ENCODE peak calls at places on chromosomes 5 and 9, in four cellular contexts. T, Q, X and A are unnamed samples.
A peak's percentile ranks its signal among the peaks of the same experiment; 100 is the strongest.

GRCh38 chr5:35478856-35479682 is 138.6 kb upstream of the SPEF2 start:
- DNase-seq in T (peak; percentile 38), Q (no peak), X (no peak), A (no peak)

GRCh38 chr9:134678206-134678605 is 36.6 kb downstream of the COL5A1 start:
- DNase-seq in T (no peak), Q (no peak), X (peak; percentile 79), A (no peak)

GRCh38 chr9:116860509-116861120 is 173.5 kb downstream of the TRIM32 start:
- DNase-seq in T (peak; percentile 60), Q (no peak), X (peak; percentile 49), A (no peak)

GRCh38 chr9:14198544-14199510 is 115.1 kb downstream of the NFIB start:
- DNase-seq in T (peak; percentile 59), Q (no peak), X (no peak), A (no peak)

GRCh38 chr5:2752059-2752874 is 790 bp upstream of the IRX2 start:
- DNase-seq in T (no peak), Q (no peak), X (peak; percentile 45), A (no peak)

GRCh38 chr9:21357479-21358290 is 7.0 kb upstream of the IFNA6 start:
- DNase-seq in T (no peak), Q (no peak), X (no peak), A (no peak)

GRCh38 chr5:68285075-68285827 is 69.7 kb downstream of the PIK3R1 start:
- DNase-seq in T (no peak), Q (no peak), X (no peak), A (no peak)

GRCh38 chr5:163910226-163910625 is 404.8 kb downstream of the MAT2B start:
- DNase-seq in T (no peak), Q (no peak), X (no peak), A (no peak)

GRCh38 chr5:36744041-36744677 is 132.4 kb upstream of the NIPBL start:
- DNase-seq in T (no peak), Q (no peak), X (no peak), A (no peak)

GRCh38 chr9:136773386-136774044 is 9.2 kb upstream of the LCN15 start:
- DNase-seq in T (peak; percentile 21), Q (no peak), X (no peak), A (no peak)

GRCh38 chr5:155480731-155481131 is 467.2 kb downstream of the KIF4B start:
- DNase-seq in T (no peak), Q (no peak), X (no peak), A (no peak)

GRCh38 chr5:147307170-147307569 is 72.3 kb downstream of the STK32A start:
- DNase-seq in T (no peak), Q (no peak), X (no peak), A (no peak)

GRCh38 chr9:90846770-90847419 is 45.3 kb downstream of the SYK start:
- DNase-seq in T (no peak), Q (no peak), X (no peak), A (no peak)

GRCh38 chr9:129451669-129452068 is 169.2 kb downstream of the C9orf50 start:
- DNase-seq in T (no peak), Q (no peak), X (no peak), A (no peak)

GRCh38 chr5:156201793-156202388 is 125.1 kb upstream of the SGCD start:
- DNase-seq in T (peak; percentile 8), Q (no peak), X (no peak), A (no peak)

GRCh38 chr5:170389250-170389902 is at the start of gene KCNMB1:
- DNase-seq in T (no peak), Q (no peak), X (no peak), A (no peak)

GRCh38 chr5:139725073-139725830 is 70.4 kb upstream of the PSD2 start:
- DNase-seq in T (peak; percentile 78), Q (no peak), X (no peak), A (no peak)

GRCh38 chr9:97993000-97993399 is 9.9 kb downstream of the ANP32B start:
- DNase-seq in T (no peak), Q (no peak), X (no peak), A (no peak)

GRCh38 chr5:102937916-102938315 is 182.0 kb downstream of the GIN1 start:
- DNase-seq in T (peak; percentile 73), Q (no peak), X (no peak), A (no peak)

GRCh38 chr5:138611295-138612220 is 36.4 kb upstream of the HSPA9 start:
- DNase-seq in T (peak; percentile 77), Q (no peak), X (no peak), A (no peak)

GRCh38 chr5:135221696-135222095 is 177.3 kb downstream of the MACROH2A1 start:
- DNase-seq in T (no peak), Q (no peak), X (no peak), A (no peak)

GRCh38 chr9:91192379-91192775 is 169.3 kb downstream of the AUH start:
- DNase-seq in T (no peak), Q (no peak), X (no peak), A (no peak)

GRCh38 chr9:26483991-26484390 is 408.6 kb downstream of the CAAP1 start:
- DNase-seq in T (no peak), Q (no peak), X (no peak), A (no peak)

GRCh38 chr9:108478871-108479332 is 376.9 kb downstream of the ACTL7B start:
- DNase-seq in T (peak; percentile 95), Q (no peak), X (no peak), A (no peak)

GRCh38 chr9:100346836-100347235 is 5.9 kb downstream of the TEX10 start:
- DNase-seq in T (peak; percentile 18), Q (no peak), X (no peak), A (no peak)

GRCh38 chr9:105694848-105695581 is 674 bp downstream of the TMEM38B start:
- DNase-seq in T (peak; percentile 52), Q (peak; percentile 24), X (no peak), A (peak; percentile 33)

GRCh38 chr5:180802325-180803180 is at the start of gene MGAT1:
- DNase-seq in T (peak; percentile 84), Q (peak; percentile 67), X (peak; percentile 23), A (peak; percentile 76)

GRCh38 chr5:1465966-1466471 is 20.8 kb upstream of the SLC6A3 start:
- DNase-seq in T (no peak), Q (no peak), X (no peak), A (no peak)

GRCh38 chr5:32272746-32273145 is 40.0 kb downstream of the MTMR12 start:
- DNase-seq in T (no peak), Q (no peak), X (no peak), A (no peak)

GRCh38 chr5:141003791-141004601 is 37.7 kb downstream of the PCDHAC2 start:
- DNase-seq in T (no peak), Q (no peak), X (no peak), A (no peak)

GRCh38 chr5:123582570-123583293 is 70.8 kb downstream of the CSNK1G3 start:
- DNase-seq in T (peak; percentile 70), Q (no peak), X (no peak), A (no peak)

GRCh38 chr5:134406390-134406789 is 5.3 kb downstream of the CDKN2AIPNL start:
- DNase-seq in T (peak; percentile 13), Q (no peak), X (no peak), A (no peak)

GRCh38 chr5:63249960-63250359 is 671.3 kb downstream of the LRRC70 start:
- DNase-seq in T (peak; percentile 18), Q (no peak), X (no peak), A (no peak)

GRCh38 chr9:134208310-134208841 is 44.0 kb upstream of the RNU6ATAC start:
- DNase-seq in T (no peak), Q (no peak), X (no peak), A (no peak)

GRCh38 chr5:17816947-17817346 is 182.7 kb downstream of the TAF11L14 start:
- DNase-seq in T (peak; percentile 66), Q (no peak), X (no peak), A (no peak)

GRCh38 chr5:79020861-79021561 is 35.9 kb upstream of the ARSB start:
- DNase-seq in T (peak; percentile 76), Q (peak; percentile 7), X (peak; percentile 19), A (peak; percentile 4)

GRCh38 chr9:123250504-123250903 is 17.9 kb downstream of the STRBP start:
- DNase-seq in T (no peak), Q (no peak), X (no peak), A (no peak)

GRCh38 chr5:73370620-73371583 is 77.7 kb downstream of the FOXD1 start:
- DNase-seq in T (peak; percentile 95), Q (no peak), X (no peak), A (no peak)

GRCh38 chr5:119411935-119412623 is 40.2 kb upstream of the HSD17B4 start:
- DNase-seq in T (peak; percentile 72), Q (peak; percentile 50), X (peak; percentile 43), A (peak; percentile 12)